ENCODE peak calls at places on chromosomes 11 and 22, in six cellular contexts. S, I, W, D, B and V are unnamed samples.

GRCh38 chr22:43923631-43924548 is at the start of gene PNPLA3:
- DNase-seq in S (peak; percentile 93), I (peak; percentile 84), W (peak; percentile 99), D (peak; percentile 42), B (no peak), V (peak; percentile 26)

GRCh38 chr11:9266132-9266736 is 1.1 kb upstream of the DENND5A start:
- DNase-seq in S (no peak), I (no peak), W (no peak), D (no peak), B (no peak), V (peak; percentile 47)

GRCh38 chr22:46649176-46650077 is 29.2 kb downstream of the GRAMD4 start:
- DNase-seq in S (no peak), I (no peak), W (peak; percentile 85), D (no peak), B (no peak), V (no peak)

GRCh38 chr11:10451399-10452116 is 3.5 kb upstream of the AMPD3 start:
- DNase-seq in S (no peak), I (no peak), W (no peak), D (no peak), B (no peak), V (no peak)

GRCh38 chr11:40280161-40281054 is 1179.0 kb downstream of the LRRC4C start:
- DNase-seq in S (no peak), I (peak; percentile 26), W (no peak), D (no peak), B (no peak), V (no peak)

GRCh38 chr11:78406568-78407196 is 10.9 kb downstream of the GAB2 start:
- DNase-seq in S (no peak), I (no peak), W (no peak), D (no peak), B (no peak), V (no peak)

GRCh38 chr11:67645521-67646457 is 4.7 kb downstream of the ACY3 start:
- DNase-seq in S (no peak), I (no peak), W (no peak), D (no peak), B (no peak), V (no peak)

GRCh38 chr11:113376156-113376555 is 11.4 kb upstream of the ANKK1 start:
- DNase-seq in S (no peak), I (no peak), W (no peak), D (no peak), B (no peak), V (no peak)

GRCh38 chr11:119791701-119792151 is 62.7 kb upstream of the NECTIN1 start:
- DNase-seq in S (no peak), I (no peak), W (no peak), D (no peak), B (no peak), V (no peak)

GRCh38 chr22:35637254-35637653 is 11.0 kb upstream of the APOL6 start:
- DNase-seq in S (no peak), I (no peak), W (no peak), D (no peak), B (no peak), V (no peak)

GRCh38 chr11:48141475-48142100 is 75.0 kb upstream of the OR4B1 start:
- DNase-seq in S (no peak), I (no peak), W (no peak), D (no peak), B (no peak), V (no peak)

GRCh38 chr11:21771097-21771496 is 421.8 kb upstream of the ANO5 start:
- DNase-seq in S (no peak), I (no peak), W (no peak), D (no peak), B (no peak), V (no peak)

GRCh38 chr11:87144266-87144665 is 106.5 kb downstream of the TMEM135 start:
- DNase-seq in S (no peak), I (no peak), W (no peak), D (no peak), B (no peak), V (no peak)

GRCh38 chr22:37472418-37473006 is 13.7 kb downstream of the MFNG start:
- DNase-seq in S (peak; percentile 53), I (no peak), W (no peak), D (no peak), B (no peak), V (no peak)

GRCh38 chr22:19223110-19223509 is 44.6 kb upstream of the SLC25A1 start:
- DNase-seq in S (no peak), I (no peak), W (no peak), D (no peak), B (no peak), V (no peak)

GRCh38 chr22:17970205-17970708 is 54.1 kb downstream of the MICAL3 start:
- DNase-seq in S (no peak), I (no peak), W (no peak), D (no peak), B (no peak), V (no peak)

GRCh38 chr11:67649634-67650540 is 643 bp downstream of the ACY3 start:
- DNase-seq in S (peak; percentile 56), I (no peak), W (no peak), D (no peak), B (peak; percentile 39), V (no peak)

GRCh38 chr11:47185305-47186075 is 744 bp downstream of the PACSIN3 start:
- DNase-seq in S (no peak), I (peak; percentile 24), W (peak; percentile 80), D (no peak), B (no peak), V (peak; percentile 83)

GRCh38 chr11:72069787-72070251 is 10.5 kb downstream of the NUMA1 start:
- DNase-seq in S (peak; percentile 87), I (peak; percentile 79), W (peak; percentile 84), D (peak; percentile 85), B (peak; percentile 64), V (peak; percentile 95)

GRCh38 chr11:101126551-101127347 is 2.9 kb downstream of the PGR start:
- DNase-seq in S (no peak), I (peak; percentile 43), W (no peak), D (no peak), B (peak; percentile 26), V (peak; percentile 69)

GRCh38 chr11:65419773-65420481 is 2.7 kb upstream of the NEAT1 start:
- DNase-seq in S (peak; percentile 95), I (peak; percentile 93), W (peak; percentile 97), D (peak; percentile 84), B (peak; percentile 95), V (peak; percentile 88)

GRCh38 chr11:11626128-11626527 is 4.3 kb upstream of the GALNT18 start:
- DNase-seq in S (no peak), I (no peak), W (no peak), D (no peak), B (no peak), V (no peak)

GRCh38 chr11:88193278-88193677 is 18.0 kb upstream of the RAB38 start:
- DNase-seq in S (no peak), I (no peak), W (no peak), D (no peak), B (no peak), V (no peak)

GRCh38 chr22:45867906-45868555 is 108.9 kb downstream of the WNT7B start:
- DNase-seq in S (peak; percentile 6), I (no peak), W (no peak), D (no peak), B (no peak), V (no peak)

GRCh38 chr11:116696381-116696941 is 76.3 kb downstream of the BUD13 start:
- DNase-seq in S (peak; percentile 22), I (no peak), W (peak; percentile 33), D (no peak), B (no peak), V (no peak)

GRCh38 chr11:112315861-112316739 is 55.4 kb upstream of the PLET1 start:
- DNase-seq in S (no peak), I (no peak), W (no peak), D (no peak), B (no peak), V (no peak)
- H3K27ac ChIP-seq in S (no peak overlapping the region), I (no peak overlapping the region), W (no peak overlapping the region), D (peak overlapping the region; percentile 49), B (no peak overlapping the region), V (peak overlapping the region; percentile 75)

GRCh38 chr11:75307058-75307457 is 44.4 kb downstream of the ARRB1 start:
- DNase-seq in S (no peak), I (no peak), W (no peak), D (no peak), B (no peak), V (no peak)

GRCh38 chr11:75305993-75306392 is 45.5 kb downstream of the ARRB1 start:
- DNase-seq in S (no peak), I (no peak), W (no peak), D (no peak), B (no peak), V (no peak)

GRCh38 chr11:75308986-75309385 is 42.5 kb downstream of the ARRB1 start:
- DNase-seq in S (no peak), I (no peak), W (no peak), D (no peak), B (no peak), V (no peak)

GRCh38 chr11:75308116-75308515 is 43.3 kb downstream of the ARRB1 start:
- DNase-seq in S (no peak), I (no peak), W (no peak), D (no peak), B (no peak), V (peak; percentile 67)

DNA sequence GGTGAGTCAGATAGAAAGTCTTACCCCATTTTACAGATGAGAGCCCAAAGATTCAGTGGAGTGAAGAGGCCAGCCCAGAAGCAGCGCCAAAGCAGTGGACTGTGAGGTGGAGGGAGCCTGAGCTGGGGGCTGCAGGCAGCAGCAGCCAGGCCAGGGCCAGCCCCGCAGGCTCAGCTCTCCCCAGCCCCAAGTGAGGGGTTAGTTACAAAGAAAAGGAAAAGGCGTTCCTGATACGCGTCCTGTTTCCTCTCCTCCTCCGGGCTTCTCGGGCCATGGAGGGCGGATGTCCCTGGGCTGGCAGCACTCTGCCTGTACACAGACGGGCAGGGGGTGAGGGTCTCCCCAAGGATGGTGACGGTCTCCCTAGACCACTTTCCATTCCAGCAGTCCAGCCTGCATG is 44.9 kb downstream of the ARRB1 start:
- DNase-seq in S (no peak), I (no peak), W (no peak), D (no peak), B (no peak), V (no peak)
- H3K27me3 ChIP-seq in S (no peaks in the 10 kb centered on the region), I (no peaks in the 10 kb centered on the region), W (no peaks in the 10 kb centered on the region), D (no peaks in the 10 kb centered on the region), B (no peaks in the 10 kb centered on the region), V (no peaks in the 10 kb centered on the region)

DNA sequence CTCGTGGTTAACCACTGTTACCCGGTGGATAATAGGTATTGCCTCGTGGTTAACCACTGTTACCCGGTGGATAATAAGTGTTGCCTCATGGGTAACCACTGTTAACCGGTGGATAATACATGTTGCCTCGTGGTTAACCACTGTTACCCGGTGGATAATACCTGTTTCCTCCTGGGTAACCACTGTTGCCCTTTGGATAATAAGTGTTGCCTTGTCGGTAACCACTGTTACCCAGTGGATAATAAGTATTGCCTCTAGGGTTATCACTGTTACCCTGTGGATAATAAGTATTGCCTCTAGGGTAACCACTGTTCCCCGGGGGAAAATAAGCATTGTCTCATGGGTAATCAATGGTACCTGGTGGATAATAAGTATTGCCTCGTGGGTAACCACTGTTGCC is 15.0 kb upstream of the NXPE4 start:
- DNase-seq in S (no peak), I (no peak), W (no peak), D (no peak), B (no peak), V (no peak)
- H3K9me3 ChIP-seq in S (no peaks in the 10 kb centered on the region), I (no peaks in the 10 kb centered on the region), W (no peaks in the 10 kb centered on the region), D (no peaks in the 10 kb centered on the region), B (no peaks in the 10 kb centered on the region), V (no peaks in the 10 kb centered on the region)

DNA sequence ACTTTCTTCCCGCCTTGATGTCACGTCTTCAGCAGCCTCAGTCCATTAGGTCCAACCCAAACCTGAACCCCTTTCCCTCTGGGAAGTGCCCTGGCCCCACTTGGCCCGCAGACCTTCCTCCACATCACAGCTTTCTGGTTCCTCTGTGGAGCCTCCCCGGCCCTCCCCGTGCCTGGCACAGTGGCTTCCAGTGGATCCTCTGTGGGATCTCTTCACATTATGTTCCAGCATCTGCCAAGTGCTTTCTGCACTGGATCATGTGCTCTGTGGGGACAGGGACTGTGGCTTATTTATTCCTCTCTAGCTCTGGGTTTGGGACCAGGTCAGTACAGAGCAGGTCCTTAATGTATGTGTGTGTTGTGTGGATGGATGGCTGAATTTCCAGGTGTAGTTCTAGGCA is 30.9 kb downstream of the POLR3H start:
- DNase-seq in S (no peak), I (no peak), W (no peak), D (no peak), B (no peak), V (no peak)
- H3K27ac ChIP-seq in S (no peak overlapping the region), I (no peak overlapping the region), W (no peak overlapping the region), D (no peak overlapping the region), B (no peak overlapping the region), V (peak overlapping the region; percentile 54)